ENCODE peak calls at places on chromosomes 7 and 10, in five cellular contexts. One of them, this sample, is unnamed.

GRCh38 chr7:152949198-152949597 is 189.6 kb downstream of the ACTR3B start:
- DNase-seq in DMS153: peak
- DNase-seq in Kasumi-1: no peak
- DNase-seq in prostate gland: no peak
- DNase-seq in stomach: no peak
- DNase-seq in this sample: no peak

GRCh38 chr10:71854031-71854430 is 3.0 kb upstream of the PSAP start:
- DNase-seq in DMS153: no peak
- DNase-seq in Kasumi-1: no peak
- DNase-seq in prostate gland: no peak
- DNase-seq in stomach: no peak
- DNase-seq in this sample: no peak

GRCh38 chr7:29538322-29538874 is 25.2 kb upstream of the PRR15 start:
- DNase-seq in DMS153: no peak
- DNase-seq in Kasumi-1: no peak
- DNase-seq in prostate gland: no peak
- DNase-seq in stomach: no peak
- DNase-seq in this sample: peak

GRCh38 chr10:119817991-119818888 is 54.4 kb downstream of the MCMBP start:
- DNase-seq in DMS153: no peak
- DNase-seq in Kasumi-1: no peak
- DNase-seq in prostate gland: peak
- DNase-seq in stomach: peak
- DNase-seq in this sample: no peak

GRCh38 chr7:19920200-19920599 is 146.8 kb upstream of the TMEM196 start:
- DNase-seq in DMS153: no peak
- DNase-seq in Kasumi-1: no peak
- DNase-seq in prostate gland: no peak
- DNase-seq in stomach: no peak
- DNase-seq in this sample: no peak

GRCh38 chr7:85310301-85310700 is 123.4 kb upstream of the SEMA3D start:
- DNase-seq in DMS153: no peak
- DNase-seq in Kasumi-1: no peak
- DNase-seq in prostate gland: no peak
- DNase-seq in stomach: no peak
- DNase-seq in this sample: no peak

GRCh38 chr7:220151-220841 is 27.9 kb downstream of the FAM20C start:
- DNase-seq in DMS153: peak
- DNase-seq in Kasumi-1: no peak
- DNase-seq in prostate gland: no peak
- DNase-seq in stomach: no peak
- DNase-seq in this sample: peak

GRCh38 chr10:30728127-30728526 is 98.6 kb upstream of the LYZL2 start:
- DNase-seq in DMS153: no peak
- DNase-seq in Kasumi-1: no peak
- DNase-seq in prostate gland: no peak
- DNase-seq in stomach: no peak
- DNase-seq in this sample: no peak

GRCh38 chr10:129784286-129784685 is 179.8 kb downstream of the EBF3 start:
- DNase-seq in DMS153: peak
- DNase-seq in Kasumi-1: no peak
- DNase-seq in prostate gland: no peak
- DNase-seq in stomach: no peak
- DNase-seq in this sample: no peak

GRCh38 chr7:27277628-27278027 is 35.0 kb downstream of the EVX1 start:
- DNase-seq in DMS153: no peak
- DNase-seq in Kasumi-1: no peak
- DNase-seq in prostate gland: no peak
- DNase-seq in stomach: peak
- DNase-seq in this sample: no peak

GRCh38 chr7:30252885-30253795 is 31.3 kb upstream of the ZNRF2 start:
- DNase-seq in DMS153: peak
- DNase-seq in Kasumi-1: peak
- DNase-seq in prostate gland: peak
- DNase-seq in stomach: peak
- DNase-seq in this sample: peak

GRCh38 chr7:107783648-107784047 is 19.4 kb downstream of the SLC26A3 start:
- DNase-seq in DMS153: no peak
- DNase-seq in Kasumi-1: no peak
- DNase-seq in prostate gland: no peak
- DNase-seq in stomach: no peak
- DNase-seq in this sample: no peak

GRCh38 chr10:124414077-124414476 is 4.6 kb downstream of the OAT start:
- DNase-seq in DMS153: no peak
- DNase-seq in Kasumi-1: no peak
- DNase-seq in prostate gland: no peak
- DNase-seq in stomach: no peak
- DNase-seq in this sample: no peak

GRCh38 chr10:1598393-1599153 is 138.8 kb downstream of the ADARB2 start:
- DNase-seq in DMS153: no peak
- DNase-seq in Kasumi-1: no peak
- DNase-seq in prostate gland: no peak
- DNase-seq in stomach: no peak
- DNase-seq in this sample: no peak

GRCh38 chr7:76515999-76516443 is 5.7 kb downstream of the UPK3B start:
- DNase-seq in DMS153: no peak
- DNase-seq in Kasumi-1: no peak
- DNase-seq in prostate gland: peak
- DNase-seq in stomach: peak
- DNase-seq in this sample: no peak

GRCh38 chr7:46494441-46494840 is 573.4 kb upstream of the IGFBP3 start:
- DNase-seq in DMS153: no peak
- DNase-seq in Kasumi-1: no peak
- DNase-seq in prostate gland: no peak
- DNase-seq in stomach: no peak
- DNase-seq in this sample: no peak

GRCh38 chr7:106205621-106206222 is 79.1 kb downstream of the NAMPT start:
- DNase-seq in DMS153: no peak
- DNase-seq in Kasumi-1: no peak
- DNase-seq in prostate gland: peak
- DNase-seq in stomach: no peak
- DNase-seq in this sample: no peak

GRCh38 chr7:44161371-44161770 is 20.2 kb upstream of the MYL7 start:
- DNase-seq in DMS153: no peak
- DNase-seq in Kasumi-1: no peak
- DNase-seq in prostate gland: no peak
- DNase-seq in stomach: no peak
- DNase-seq in this sample: no peak

GRCh38 chr10:91210435-91210834 is 10.0 kb upstream of the PCGF5 start:
- DNase-seq in DMS153: peak
- DNase-seq in Kasumi-1: no peak
- DNase-seq in prostate gland: no peak
- DNase-seq in stomach: peak
- DNase-seq in this sample: peak

GRCh38 chr10:78205457-78205856 is 171.8 kb downstream of the RPS24 start:
- DNase-seq in DMS153: no peak
- DNase-seq in Kasumi-1: no peak
- DNase-seq in prostate gland: no peak
- DNase-seq in stomach: no peak
- DNase-seq in this sample: no peak

GRCh38 chr10:124676416-124677062 is 67.6 kb downstream of the FAM53B start:
- DNase-seq in DMS153: no peak
- DNase-seq in Kasumi-1: no peak
- DNase-seq in prostate gland: no peak
- DNase-seq in stomach: no peak
- DNase-seq in this sample: no peak

GRCh38 chr10:129755075-129756020 is 208.7 kb downstream of the EBF3 start:
- DNase-seq in DMS153: no peak
- DNase-seq in Kasumi-1: no peak
- DNase-seq in prostate gland: peak
- DNase-seq in stomach: peak
- DNase-seq in this sample: no peak

GRCh38 chr10:57094965-57095364 is 733.9 kb upstream of the ZWINT start:
- DNase-seq in DMS153: no peak
- DNase-seq in Kasumi-1: no peak
- DNase-seq in prostate gland: no peak
- DNase-seq in stomach: no peak
- DNase-seq in this sample: no peak

GRCh38 chr10:73655990-73656298 is at the start of gene SYNPO2L:
- DNase-seq in DMS153: no peak
- DNase-seq in Kasumi-1: no peak
- DNase-seq in prostate gland: no peak
- DNase-seq in stomach: no peak
- DNase-seq in this sample: no peak

GRCh38 chr7:39616138-39616537 is 7.2 kb upstream of the RALA start:
- DNase-seq in DMS153: no peak
- DNase-seq in Kasumi-1: no peak
- DNase-seq in prostate gland: no peak
- DNase-seq in stomach: no peak
- DNase-seq in this sample: no peak

GRCh38 chr7:74365320-74366022 is 76.3 kb downstream of the CLIP2 start:
- DNase-seq in DMS153: no peak
- DNase-seq in Kasumi-1: peak
- DNase-seq in prostate gland: no peak
- DNase-seq in stomach: no peak
- DNase-seq in this sample: peak